ENCODE peak calls at places on chromosomes 3 and 15, in six cellular contexts. One of them, this sample, is unnamed.

GRCh38 chr15:62559049-62559733 is 394.1 kb upstream of the C2CD4B start:
- DNase-seq in upper lobe of right lung: no peak
- DNase-seq in NCI-H1092 treated with DMSO at 0.1 percent for 48 hours: no peak
- DNase-seq in dorsolateral prefrontal cortex: no peak
- DNase-seq in NCI-H1436 treated with DMSO at 0.1 percent for 48 hours: no peak
- DNase-seq in BJ: peak
- DNase-seq in this sample: no peak

GRCh38 chr15:56339594-56339993 is 25.6 kb upstream of the TEX9 start:
- DNase-seq in upper lobe of right lung: no peak
- DNase-seq in NCI-H1092 treated with DMSO at 0.1 percent for 48 hours: no peak
- DNase-seq in dorsolateral prefrontal cortex: no peak
- DNase-seq in NCI-H1436 treated with DMSO at 0.1 percent for 48 hours: no peak
- DNase-seq in BJ: no peak
- DNase-seq in this sample: peak

GRCh38 chr3:42502429-42503250 is at the start of gene VIPR1:
- DNase-seq in upper lobe of right lung: peak
- DNase-seq in NCI-H1092 treated with DMSO at 0.1 percent for 48 hours: peak
- DNase-seq in dorsolateral prefrontal cortex: peak
- DNase-seq in NCI-H1436 treated with DMSO at 0.1 percent for 48 hours: no peak
- DNase-seq in BJ: no peak
- DNase-seq in this sample: peak

GRCh38 chr3:49296781-49297420 is 19.9 kb upstream of the C3orf62 start:
- DNase-seq in upper lobe of right lung: no peak
- DNase-seq in NCI-H1092 treated with DMSO at 0.1 percent for 48 hours: no peak
- DNase-seq in dorsolateral prefrontal cortex: no peak
- DNase-seq in NCI-H1436 treated with DMSO at 0.1 percent for 48 hours: no peak
- DNase-seq in BJ: no peak
- DNase-seq in this sample: no peak

GRCh38 chr15:78146437-78147154 is 2.6 kb upstream of the IDH3A start:
- DNase-seq in upper lobe of right lung: no peak
- DNase-seq in NCI-H1092 treated with DMSO at 0.1 percent for 48 hours: no peak
- DNase-seq in dorsolateral prefrontal cortex: no peak
- DNase-seq in NCI-H1436 treated with DMSO at 0.1 percent for 48 hours: no peak
- DNase-seq in BJ: no peak
- DNase-seq in this sample: peak

GRCh38 chr3:157649511-157649910 is 146.3 kb upstream of the VEPH1 start:
- DNase-seq in upper lobe of right lung: no peak
- DNase-seq in NCI-H1092 treated with DMSO at 0.1 percent for 48 hours: no peak
- DNase-seq in dorsolateral prefrontal cortex: no peak
- DNase-seq in NCI-H1436 treated with DMSO at 0.1 percent for 48 hours: no peak
- DNase-seq in BJ: no peak
- DNase-seq in this sample: no peak

GRCh38 chr15:62572797-62573196 is 407.7 kb upstream of the C2CD4B start:
- DNase-seq in upper lobe of right lung: no peak
- DNase-seq in NCI-H1092 treated with DMSO at 0.1 percent for 48 hours: no peak
- DNase-seq in dorsolateral prefrontal cortex: no peak
- DNase-seq in NCI-H1436 treated with DMSO at 0.1 percent for 48 hours: no peak
- DNase-seq in BJ: no peak
- DNase-seq in this sample: no peak

GRCh38 chr3:115792206-115792955 is 169.1 kb downstream of the GAP43 start:
- DNase-seq in upper lobe of right lung: no peak
- DNase-seq in NCI-H1092 treated with DMSO at 0.1 percent for 48 hours: no peak
- DNase-seq in dorsolateral prefrontal cortex: no peak
- DNase-seq in NCI-H1436 treated with DMSO at 0.1 percent for 48 hours: no peak
- DNase-seq in BJ: no peak
- DNase-seq in this sample: no peak

GRCh38 chr3:68088216-68088615 is 433.8 kb upstream of the SUCLG2 start:
- DNase-seq in upper lobe of right lung: no peak
- DNase-seq in NCI-H1092 treated with DMSO at 0.1 percent for 48 hours: no peak
- DNase-seq in dorsolateral prefrontal cortex: no peak
- DNase-seq in NCI-H1436 treated with DMSO at 0.1 percent for 48 hours: no peak
- DNase-seq in BJ: no peak
- DNase-seq in this sample: no peak

GRCh38 chr3:55147856-55148720 is 220.2 kb upstream of the LRTM1 start:
- DNase-seq in upper lobe of right lung: no peak
- DNase-seq in NCI-H1092 treated with DMSO at 0.1 percent for 48 hours: no peak
- DNase-seq in dorsolateral prefrontal cortex: no peak
- DNase-seq in NCI-H1436 treated with DMSO at 0.1 percent for 48 hours: no peak
- DNase-seq in BJ: no peak
- DNase-seq in this sample: no peak

GRCh38 chr3:129554356-129555120 is 11.6 kb downstream of the H1-8 start:
- DNase-seq in upper lobe of right lung: no peak
- DNase-seq in NCI-H1092 treated with DMSO at 0.1 percent for 48 hours: no peak
- DNase-seq in dorsolateral prefrontal cortex: no peak
- DNase-seq in NCI-H1436 treated with DMSO at 0.1 percent for 48 hours: no peak
- DNase-seq in BJ: no peak
- DNase-seq in this sample: peak

GRCh38 chr3:32820971-32821685 is 3.3 kb downstream of the TRIM71 start:
- DNase-seq in upper lobe of right lung: no peak
- DNase-seq in NCI-H1092 treated with DMSO at 0.1 percent for 48 hours: no peak
- DNase-seq in dorsolateral prefrontal cortex: no peak
- DNase-seq in NCI-H1436 treated with DMSO at 0.1 percent for 48 hours: no peak
- DNase-seq in BJ: no peak
- DNase-seq in this sample: no peak

GRCh38 chr3:63968612-63969350 is 54.5 kb downstream of the PSMD6 start:
- DNase-seq in upper lobe of right lung: no peak
- DNase-seq in NCI-H1092 treated with DMSO at 0.1 percent for 48 hours: no peak
- DNase-seq in dorsolateral prefrontal cortex: no peak
- DNase-seq in NCI-H1436 treated with DMSO at 0.1 percent for 48 hours: no peak
- DNase-seq in BJ: no peak
- DNase-seq in this sample: no peak

GRCh38 chr3:138898301-138898700 is 48.6 kb downstream of the FOXL2 start:
- DNase-seq in upper lobe of right lung: no peak
- DNase-seq in NCI-H1092 treated with DMSO at 0.1 percent for 48 hours: no peak
- DNase-seq in dorsolateral prefrontal cortex: no peak
- DNase-seq in NCI-H1436 treated with DMSO at 0.1 percent for 48 hours: no peak
- DNase-seq in BJ: peak
- DNase-seq in this sample: no peak

GRCh38 chr3:160130950-160131349 is 94.3 kb upstream of the C3orf80 start:
- DNase-seq in upper lobe of right lung: no peak
- DNase-seq in NCI-H1092 treated with DMSO at 0.1 percent for 48 hours: no peak
- DNase-seq in dorsolateral prefrontal cortex: no peak
- DNase-seq in NCI-H1436 treated with DMSO at 0.1 percent for 48 hours: no peak
- DNase-seq in BJ: no peak
- DNase-seq in this sample: no peak

GRCh38 chr15:60038111-60038521 is 34.0 kb downstream of the FOXB1 start:
- DNase-seq in upper lobe of right lung: no peak
- DNase-seq in NCI-H1092 treated with DMSO at 0.1 percent for 48 hours: peak
- DNase-seq in dorsolateral prefrontal cortex: no peak
- DNase-seq in NCI-H1436 treated with DMSO at 0.1 percent for 48 hours: no peak
- DNase-seq in BJ: no peak
- DNase-seq in this sample: no peak

GRCh38 chr15:28022961-28023360 is 76.2 kb downstream of the OCA2 start:
- DNase-seq in upper lobe of right lung: no peak
- DNase-seq in NCI-H1092 treated with DMSO at 0.1 percent for 48 hours: no peak
- DNase-seq in dorsolateral prefrontal cortex: no peak
- DNase-seq in NCI-H1436 treated with DMSO at 0.1 percent for 48 hours: no peak
- DNase-seq in BJ: no peak
- DNase-seq in this sample: no peak

GRCh38 chr3:111128884-111129283 is 57.3 kb downstream of the NECTIN3 start:
- DNase-seq in upper lobe of right lung: no peak
- DNase-seq in NCI-H1092 treated with DMSO at 0.1 percent for 48 hours: no peak
- DNase-seq in dorsolateral prefrontal cortex: no peak
- DNase-seq in NCI-H1436 treated with DMSO at 0.1 percent for 48 hours: no peak
- DNase-seq in BJ: no peak
- DNase-seq in this sample: no peak

GRCh38 chr15:48855501-48856440 is 22.2 kb upstream of the EID1 start:
- DNase-seq in upper lobe of right lung: no peak
- DNase-seq in NCI-H1092 treated with DMSO at 0.1 percent for 48 hours: no peak
- DNase-seq in dorsolateral prefrontal cortex: no peak
- DNase-seq in NCI-H1436 treated with DMSO at 0.1 percent for 48 hours: no peak
- DNase-seq in BJ: no peak
- DNase-seq in this sample: no peak

GRCh38 chr3:106877632-106878031 is 499.6 kb upstream of the CCDC54 start:
- DNase-seq in upper lobe of right lung: no peak
- DNase-seq in NCI-H1092 treated with DMSO at 0.1 percent for 48 hours: no peak
- DNase-seq in dorsolateral prefrontal cortex: no peak
- DNase-seq in NCI-H1436 treated with DMSO at 0.1 percent for 48 hours: no peak
- DNase-seq in BJ: no peak
- DNase-seq in this sample: no peak

GRCh38 chr15:61655881-61656280 is 404.4 kb downstream of the VPS13C start:
- DNase-seq in upper lobe of right lung: no peak
- DNase-seq in NCI-H1092 treated with DMSO at 0.1 percent for 48 hours: no peak
- DNase-seq in dorsolateral prefrontal cortex: no peak
- DNase-seq in NCI-H1436 treated with DMSO at 0.1 percent for 48 hours: no peak
- DNase-seq in BJ: no peak
- DNase-seq in this sample: no peak